ENCODE peak calls at places on chromosomes 12 and 14, in seven cellular contexts. W, O, N, C, T, H and V are unnamed samples.

GRCh38 chr12:4587108-4587507 is 25.1 kb downstream of the DYRK4 start:
- DNase-seq in W (no peak), O (no peak), N (no peak), C (no peak), T (no peak), H (no peak), V (no peak)

GRCh38 chr12:3230758-3231375 is 153.7 kb downstream of the TSPAN9 start:
- DNase-seq in W (no peak), O (no peak), N (no peak), C (no peak), T (no peak), H (no peak), V (no peak)

GRCh38 chr14:90518941-90519256 is 122.1 kb downstream of the CALM1 start:
- DNase-seq in W (no peak), O (no peak), N (peak), C (no peak), T (no peak), H (no peak), V (peak)

GRCh38 chr12:130489293-130489692 is 151.6 kb downstream of the PIWIL1 start:
- DNase-seq in W (no peak), O (no peak), N (no peak), C (no peak), T (no peak), H (no peak), V (no peak)

GRCh38 chr12:6666211-6666610 is 3.3 kb upstream of the ING4 start:
- DNase-seq in W (no peak), O (no peak), N (no peak), C (no peak), T (no peak), H (no peak), V (no peak)

GRCh38 chr14:83255727-83256090 is 1722.1 kb upstream of the SEL1L start:
- DNase-seq in W (no peak), O (no peak), N (no peak), C (no peak), T (no peak), H (no peak), V (no peak)

GRCh38 chr12:19695244-19696098 is 256.2 kb downstream of the AEBP2 start:
- DNase-seq in W (no peak), O (no peak), N (no peak), C (no peak), T (no peak), H (no peak), V (no peak)

GRCh38 chr12:44034916-44035315 is 199.0 kb downstream of the TMEM117 start:
- DNase-seq in W (no peak), O (no peak), N (no peak), C (no peak), T (no peak), H (no peak), V (no peak)

GRCh38 chr14:61406198-61406597 is 84.8 kb downstream of the PRKCH start:
- DNase-seq in W (no peak), O (no peak), N (no peak), C (no peak), T (no peak), H (no peak), V (no peak)

GRCh38 chr12:109621864-109622485 is 48.4 kb downstream of the MVK start:
- DNase-seq in W (no peak), O (no peak), N (no peak), C (no peak), T (no peak), H (no peak), V (no peak)

GRCh38 chr12:57151741-57152407 is 4.5 kb upstream of the LRP1-AS start:
- DNase-seq in W (no peak), O (peak), N (peak), C (peak), T (no peak), H (no peak), V (no peak)

GRCh38 chr14:103994535-103995184 is 52.3 kb upstream of the RD3L start:
- DNase-seq in W (no peak), O (no peak), N (no peak), C (no peak), T (no peak), H (no peak), V (no peak)

GRCh38 chr12:105477873-105478272 is 147.4 kb downstream of the C12orf75 start:
- DNase-seq in W (no peak), O (no peak), N (no peak), C (no peak), T (no peak), H (no peak), V (no peak)

GRCh38 chr14:105487986-105488777 is 1.5 kb downstream of the CRIP1 start:
- DNase-seq in W (no peak), O (no peak), N (no peak), C (no peak), T (no peak), H (no peak), V (no peak)

GRCh38 chr12:115752151-115752550 is 525.3 kb downstream of the MED13L start:
- DNase-seq in W (no peak), O (peak), N (peak), C (peak), T (no peak), H (no peak), V (no peak)

GRCh38 chr12:76802060-76802459 is 38.1 kb downstream of the ZDHHC17 start:
- DNase-seq in W (no peak), O (no peak), N (no peak), C (no peak), T (no peak), H (no peak), V (no peak)

GRCh38 chr14:99684356-99684952 is 356 bp downstream of the CYP46A1 start:
- DNase-seq in W (no peak), O (no peak), N (no peak), C (no peak), T (no peak), H (no peak), V (no peak)

GRCh38 chr14:22882529-22883190 is 362 bp upstream of the REM2 start:
- DNase-seq in W (no peak), O (peak), N (peak), C (no peak), T (no peak), H (no peak), V (no peak)

DNA sequence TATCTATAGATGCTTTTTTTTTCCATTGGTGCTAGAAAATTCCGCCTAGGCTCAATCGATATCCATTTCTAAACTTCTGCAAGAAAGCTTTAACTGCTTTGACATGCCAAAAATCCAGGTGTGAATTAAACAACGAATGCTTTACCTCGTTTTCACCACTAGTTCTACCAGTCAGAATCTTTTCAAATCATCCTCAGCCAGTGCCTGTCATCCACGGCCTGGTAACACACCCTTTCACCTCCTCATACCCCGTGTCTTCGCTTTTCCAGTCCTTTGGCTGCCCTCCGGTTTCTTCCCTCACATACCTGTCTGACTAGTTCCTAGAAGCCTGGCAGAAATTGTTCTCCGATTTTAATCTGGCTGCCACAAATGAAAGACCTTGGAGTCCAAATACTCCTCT is 1.4 kb upstream of the PHC1 start:
- DNase-seq in W (no peak), O (no peak), N (peak), C (no peak), T (peak), H (no peak), V (no peak)
- TF ChIP-seq CTCF in W (no peak), O (peak), N (no peak), C (no peak), T (no peak), H (no peak), V (no peak)

GRCh38 chr12:118360785-118361404 is 11.8 kb downstream of the TAOK3 start:
- DNase-seq in W (no peak), O (peak), N (peak), C (peak), T (no peak), H (no peak), V (no peak)
- H3K4me3 ChIP-seq in W (no peak), O (no peak), N (no peak), C (no peak), T (no peak), H (no peak), V (no peak)

GRCh38 chr12:8553088-8553627 is 12.5 kb upstream of the CLEC4E start:
- DNase-seq in W (no peak), O (no peak), N (no peak), C (no peak), T (no peak), H (no peak), V (no peak)
- TF ChIP-seq CTCF in W (no peak), O (no peak), N (no peak), C (no peak), T (no peak), H (no peak), V (peak)

GRCh38 chr14:77249286-77249685 is 21.7 kb downstream of the NGB start:
- DNase-seq in W (no peak), O (no peak), N (no peak), C (no peak), T (no peak), H (no peak), V (no peak)
- H3K4me3 ChIP-seq in W (no peak), O (no peak), N (no peak), C (no peak), T (no peak), H (no peak), V (no peak)